ENCODE peak calls at places on chromosomes 11 and 22, in eight cellular contexts. One of them, this sample, is unnamed.

GRCh38 chr11:1548221-1549070 is 23.6 kb downstream of the DUSP8 start:
- DNase-seq in ELR: peak; percentile 28
- DNase-seq in activated CD8-positive, alpha-beta memory T cell treated with anti-CD3 and anti-CD28 coated beads for 24 hours: no peak
- DNase-seq in cerebellar cortex: peak; percentile 75
- DNase-seq in neural progenitor cell: peak; percentile 56
- DNase-seq in CD14-positive monocyte: no peak
- DNase-seq in immature natural killer cell: no peak
- DNase-seq in activated T-cell treated with anti-CD3 and anti-CD28 coated beads for 24 hours: no peak
- DNase-seq in this sample: peak; percentile 51

GRCh38 chr11:11155962-11156815 is 196.9 kb downstream of the CSNK2A3 start:
- DNase-seq in activated T-cell treated with anti-CD3 and anti-CD28 coated beads for 24 hours: peak; percentile 36
- DNase-seq in neural progenitor cell: peak; percentile 56
- DNase-seq in CD14-positive monocyte: no peak
- DNase-seq in activated CD8-positive, alpha-beta memory T cell treated with anti-CD3 and anti-CD28 coated beads for 24 hours: peak; percentile 67
- DNase-seq in immature natural killer cell: no peak
- DNase-seq in cerebellar cortex: peak; percentile 14
- DNase-seq in ELR: peak; percentile 9
- DNase-seq in this sample: no peak

GRCh38 chr11:21615871-21616270 is 577.0 kb upstream of the ANO5 start:
- DNase-seq in cerebellar cortex: no peak
- DNase-seq in ELR: no peak
- DNase-seq in CD14-positive monocyte: no peak
- DNase-seq in activated CD8-positive, alpha-beta memory T cell treated with anti-CD3 and anti-CD28 coated beads for 24 hours: no peak
- DNase-seq in immature natural killer cell: no peak
- DNase-seq in activated T-cell treated with anti-CD3 and anti-CD28 coated beads for 24 hours: no peak
- DNase-seq in neural progenitor cell: no peak
- DNase-seq in this sample: no peak

GRCh38 chr11:122754553-122755322 is 83.6 kb upstream of the CRTAM start:
- DNase-seq in CD14-positive monocyte: peak; percentile 48
- DNase-seq in activated T-cell treated with anti-CD3 and anti-CD28 coated beads for 24 hours: no peak
- DNase-seq in neural progenitor cell: peak; percentile 54
- DNase-seq in cerebellar cortex: no peak
- DNase-seq in ELR: peak; percentile 50
- DNase-seq in immature natural killer cell: peak; percentile 34
- DNase-seq in activated CD8-positive, alpha-beta memory T cell treated with anti-CD3 and anti-CD28 coated beads for 24 hours: peak; percentile 69
- DNase-seq in this sample: no peak

GRCh38 chr22:23527971-23528740 is 51.9 kb downstream of the IGLL1 start:
- DNase-seq in neural progenitor cell: no peak
- DNase-seq in CD14-positive monocyte: no peak
- DNase-seq in activated CD8-positive, alpha-beta memory T cell treated with anti-CD3 and anti-CD28 coated beads for 24 hours: no peak
- DNase-seq in immature natural killer cell: no peak
- DNase-seq in activated T-cell treated with anti-CD3 and anti-CD28 coated beads for 24 hours: no peak
- DNase-seq in ELR: no peak
- DNase-seq in cerebellar cortex: no peak
- DNase-seq in this sample: no peak

GRCh38 chr11:124793466-124794278 is 6.5 kb downstream of the MSANTD2 start:
- DNase-seq in activated CD8-positive, alpha-beta memory T cell treated with anti-CD3 and anti-CD28 coated beads for 24 hours: no peak
- DNase-seq in ELR: peak; percentile 75
- DNase-seq in cerebellar cortex: peak; percentile 49
- DNase-seq in activated T-cell treated with anti-CD3 and anti-CD28 coated beads for 24 hours: peak; percentile 7
- DNase-seq in neural progenitor cell: peak; percentile 74
- DNase-seq in immature natural killer cell: peak; percentile 37
- DNase-seq in CD14-positive monocyte: no peak
- DNase-seq in this sample: peak; percentile 74

GRCh38 chr22:20117656-20118571 is 888 bp upstream of the TRMT2A start:
- DNase-seq in neural progenitor cell: peak; percentile 51
- DNase-seq in immature natural killer cell: peak; percentile 56
- DNase-seq in activated T-cell treated with anti-CD3 and anti-CD28 coated beads for 24 hours: peak; percentile 74
- DNase-seq in CD14-positive monocyte: no peak
- DNase-seq in activated CD8-positive, alpha-beta memory T cell treated with anti-CD3 and anti-CD28 coated beads for 24 hours: peak; percentile 90
- DNase-seq in ELR: peak; percentile 47
- DNase-seq in cerebellar cortex: no peak
- DNase-seq in this sample: peak; percentile 67

GRCh38 chr11:133408936-133409335 is 123.4 kb downstream of the OPCML start:
- DNase-seq in activated CD8-positive, alpha-beta memory T cell treated with anti-CD3 and anti-CD28 coated beads for 24 hours: no peak
- DNase-seq in cerebellar cortex: no peak
- DNase-seq in neural progenitor cell: no peak
- DNase-seq in ELR: no peak
- DNase-seq in activated T-cell treated with anti-CD3 and anti-CD28 coated beads for 24 hours: no peak
- DNase-seq in CD14-positive monocyte: no peak
- DNase-seq in immature natural killer cell: no peak
- DNase-seq in this sample: no peak

GRCh38 chr11:118715837-118716260 is 36.4 kb upstream of the TREH start:
- DNase-seq in CD14-positive monocyte: no peak
- DNase-seq in neural progenitor cell: peak; percentile 38
- DNase-seq in cerebellar cortex: no peak
- DNase-seq in immature natural killer cell: no peak
- DNase-seq in activated CD8-positive, alpha-beta memory T cell treated with anti-CD3 and anti-CD28 coated beads for 24 hours: no peak
- DNase-seq in ELR: no peak
- DNase-seq in activated T-cell treated with anti-CD3 and anti-CD28 coated beads for 24 hours: no peak
- DNase-seq in this sample: no peak

GRCh38 chr11:93704237-93704636 is 37.1 kb downstream of the TAF1D start:
- DNase-seq in immature natural killer cell: no peak
- DNase-seq in ELR: peak; percentile 27
- DNase-seq in CD14-positive monocyte: no peak
- DNase-seq in cerebellar cortex: no peak
- DNase-seq in activated CD8-positive, alpha-beta memory T cell treated with anti-CD3 and anti-CD28 coated beads for 24 hours: no peak
- DNase-seq in neural progenitor cell: no peak
- DNase-seq in activated T-cell treated with anti-CD3 and anti-CD28 coated beads for 24 hours: no peak
- DNase-seq in this sample: no peak

GRCh38 chr11:99687320-99687719 is 666.6 kb downstream of the CNTN5 start:
- DNase-seq in activated T-cell treated with anti-CD3 and anti-CD28 coated beads for 24 hours: no peak
- DNase-seq in cerebellar cortex: no peak
- DNase-seq in neural progenitor cell: no peak
- DNase-seq in ELR: peak; percentile 36
- DNase-seq in immature natural killer cell: no peak
- DNase-seq in CD14-positive monocyte: no peak
- DNase-seq in activated CD8-positive, alpha-beta memory T cell treated with anti-CD3 and anti-CD28 coated beads for 24 hours: no peak
- DNase-seq in this sample: no peak

GRCh38 chr22:26213826-26214225 is 44.6 kb downstream of the SEZ6L start:
- DNase-seq in activated CD8-positive, alpha-beta memory T cell treated with anti-CD3 and anti-CD28 coated beads for 24 hours: no peak
- DNase-seq in ELR: no peak
- DNase-seq in activated T-cell treated with anti-CD3 and anti-CD28 coated beads for 24 hours: no peak
- DNase-seq in cerebellar cortex: no peak
- DNase-seq in immature natural killer cell: no peak
- DNase-seq in CD14-positive monocyte: no peak
- DNase-seq in neural progenitor cell: no peak
- DNase-seq in this sample: no peak

GRCh38 chr11:71442123-71442522 is 6.1 kb downstream of the DHCR7 start:
- DNase-seq in cerebellar cortex: no peak
- DNase-seq in activated T-cell treated with anti-CD3 and anti-CD28 coated beads for 24 hours: no peak
- DNase-seq in CD14-positive monocyte: peak; percentile 18
- DNase-seq in activated CD8-positive, alpha-beta memory T cell treated with anti-CD3 and anti-CD28 coated beads for 24 hours: no peak
- DNase-seq in neural progenitor cell: no peak
- DNase-seq in ELR: no peak
- DNase-seq in immature natural killer cell: no peak
- DNase-seq in this sample: no peak

GRCh38 chr11:28058333-28058732 is 49.6 kb downstream of the KIF18A start:
- DNase-seq in neural progenitor cell: peak; percentile 1
- DNase-seq in cerebellar cortex: no peak
- DNase-seq in activated CD8-positive, alpha-beta memory T cell treated with anti-CD3 and anti-CD28 coated beads for 24 hours: no peak
- DNase-seq in immature natural killer cell: no peak
- DNase-seq in activated T-cell treated with anti-CD3 and anti-CD28 coated beads for 24 hours: no peak
- DNase-seq in CD14-positive monocyte: no peak
- DNase-seq in ELR: no peak
- DNase-seq in this sample: no peak

GRCh38 chr11:113189909-113190667 is 124.3 kb upstream of the TTC12 start:
- DNase-seq in CD14-positive monocyte: peak; percentile 72
- DNase-seq in activated CD8-positive, alpha-beta memory T cell treated with anti-CD3 and anti-CD28 coated beads for 24 hours: no peak
- DNase-seq in ELR: peak; percentile 97
- DNase-seq in activated T-cell treated with anti-CD3 and anti-CD28 coated beads for 24 hours: no peak
- DNase-seq in neural progenitor cell: no peak
- DNase-seq in immature natural killer cell: no peak
- DNase-seq in cerebellar cortex: no peak
- DNase-seq in this sample: peak; percentile 3

GRCh38 chr22:20130739-20131592 is 638 bp upstream of the ZDHHC8 start:
- DNase-seq in CD14-positive monocyte: no peak
- DNase-seq in cerebellar cortex: peak; percentile 84
- DNase-seq in immature natural killer cell: peak; percentile 77
- DNase-seq in neural progenitor cell: peak; percentile 86
- DNase-seq in activated T-cell treated with anti-CD3 and anti-CD28 coated beads for 24 hours: peak; percentile 81
- DNase-seq in ELR: peak; percentile 84
- DNase-seq in activated CD8-positive, alpha-beta memory T cell treated with anti-CD3 and anti-CD28 coated beads for 24 hours: peak; percentile 91
- DNase-seq in this sample: peak; percentile 68

GRCh38 chr11:69686452-69686851 is 11.3 kb upstream of the LTO1 start:
- DNase-seq in neural progenitor cell: no peak
- DNase-seq in activated T-cell treated with anti-CD3 and anti-CD28 coated beads for 24 hours: no peak
- DNase-seq in immature natural killer cell: no peak
- DNase-seq in activated CD8-positive, alpha-beta memory T cell treated with anti-CD3 and anti-CD28 coated beads for 24 hours: no peak
- DNase-seq in ELR: no peak
- DNase-seq in cerebellar cortex: no peak
- DNase-seq in CD14-positive monocyte: no peak
- DNase-seq in this sample: no peak

GRCh38 chr11:69599502-69599901 is 41.5 kb upstream of the CCND1 start:
- DNase-seq in immature natural killer cell: no peak
- DNase-seq in ELR: no peak
- DNase-seq in CD14-positive monocyte: no peak
- DNase-seq in neural progenitor cell: peak; percentile 58
- DNase-seq in activated CD8-positive, alpha-beta memory T cell treated with anti-CD3 and anti-CD28 coated beads for 24 hours: no peak
- DNase-seq in cerebellar cortex: no peak
- DNase-seq in activated T-cell treated with anti-CD3 and anti-CD28 coated beads for 24 hours: no peak
- DNase-seq in this sample: no peak

GRCh38 chr22:39721456-39722325 is 151.1 kb downstream of the CACNA1I start:
- DNase-seq in neural progenitor cell: no peak
- DNase-seq in CD14-positive monocyte: no peak
- DNase-seq in ELR: no peak
- DNase-seq in cerebellar cortex: no peak
- DNase-seq in activated CD8-positive, alpha-beta memory T cell treated with anti-CD3 and anti-CD28 coated beads for 24 hours: no peak
- DNase-seq in immature natural killer cell: no peak
- DNase-seq in activated T-cell treated with anti-CD3 and anti-CD28 coated beads for 24 hours: no peak
- DNase-seq in this sample: no peak

GRCh38 chr11:117882539-117882938 is 6.1 kb upstream of the FXYD6 start:
- DNase-seq in activated CD8-positive, alpha-beta memory T cell treated with anti-CD3 and anti-CD28 coated beads for 24 hours: peak; percentile 41
- DNase-seq in neural progenitor cell: no peak
- DNase-seq in immature natural killer cell: no peak
- DNase-seq in cerebellar cortex: peak; percentile 95
- DNase-seq in activated T-cell treated with anti-CD3 and anti-CD28 coated beads for 24 hours: no peak
- DNase-seq in ELR: no peak
- DNase-seq in CD14-positive monocyte: no peak
- DNase-seq in this sample: no peak

GRCh38 chr11:109527496-109527895 is 105.5 kb downstream of the C11orf87 start:
- DNase-seq in CD14-positive monocyte: no peak
- DNase-seq in ELR: peak; percentile 10
- DNase-seq in immature natural killer cell: no peak
- DNase-seq in cerebellar cortex: no peak
- DNase-seq in activated CD8-positive, alpha-beta memory T cell treated with anti-CD3 and anti-CD28 coated beads for 24 hours: no peak
- DNase-seq in neural progenitor cell: no peak
- DNase-seq in activated T-cell treated with anti-CD3 and anti-CD28 coated beads for 24 hours: no peak
- DNase-seq in this sample: no peak

GRCh38 chr11:116917632-116918031 is 80.2 kb upstream of the APOA1 start:
- DNase-seq in neural progenitor cell: no peak
- DNase-seq in activated T-cell treated with anti-CD3 and anti-CD28 coated beads for 24 hours: no peak
- DNase-seq in CD14-positive monocyte: no peak
- DNase-seq in cerebellar cortex: no peak
- DNase-seq in immature natural killer cell: no peak
- DNase-seq in ELR: no peak
- DNase-seq in activated CD8-positive, alpha-beta memory T cell treated with anti-CD3 and anti-CD28 coated beads for 24 hours: no peak
- DNase-seq in this sample: no peak

GRCh38 chr11:118214210-118214914 is 10.4 kb downstream of the JAML start:
- DNase-seq in neural progenitor cell: no peak
- DNase-seq in ELR: no peak
- DNase-seq in activated CD8-positive, alpha-beta memory T cell treated with anti-CD3 and anti-CD28 coated beads for 24 hours: peak; percentile 68
- DNase-seq in activated T-cell treated with anti-CD3 and anti-CD28 coated beads for 24 hours: no peak
- DNase-seq in CD14-positive monocyte: peak; percentile 75
- DNase-seq in immature natural killer cell: no peak
- DNase-seq in cerebellar cortex: no peak
- DNase-seq in this sample: no peak

GRCh38 chr22:49413551-49413950 is 414.1 kb downstream of the BRD1 start:
- DNase-seq in activated CD8-positive, alpha-beta memory T cell treated with anti-CD3 and anti-CD28 coated beads for 24 hours: no peak
- DNase-seq in ELR: no peak
- DNase-seq in cerebellar cortex: peak; percentile 7
- DNase-seq in activated T-cell treated with anti-CD3 and anti-CD28 coated beads for 24 hours: no peak
- DNase-seq in CD14-positive monocyte: no peak
- DNase-seq in immature natural killer cell: no peak
- DNase-seq in neural progenitor cell: peak; percentile 30
- DNase-seq in this sample: no peak

GRCh38 chr11:124672531-124673215 is 866 bp downstream of the SIAE start:
- DNase-seq in activated CD8-positive, alpha-beta memory T cell treated with anti-CD3 and anti-CD28 coated beads for 24 hours: no peak
- DNase-seq in ELR: no peak
- DNase-seq in neural progenitor cell: no peak
- DNase-seq in CD14-positive monocyte: no peak
- DNase-seq in cerebellar cortex: peak; percentile 27
- DNase-seq in activated T-cell treated with anti-CD3 and anti-CD28 coated beads for 24 hours: no peak
- DNase-seq in immature natural killer cell: no peak
- DNase-seq in this sample: peak; percentile 16

GRCh38 chr11:2097356-2097997 is 41.7 kb downstream of the IGF2 start:
- DNase-seq in ELR: peak; percentile 81
- DNase-seq in CD14-positive monocyte: no peak
- DNase-seq in neural progenitor cell: peak; percentile 92
- DNase-seq in activated CD8-positive, alpha-beta memory T cell treated with anti-CD3 and anti-CD28 coated beads for 24 hours: no peak
- DNase-seq in cerebellar cortex: no peak
- DNase-seq in immature natural killer cell: no peak
- DNase-seq in activated T-cell treated with anti-CD3 and anti-CD28 coated beads for 24 hours: no peak
- DNase-seq in this sample: no peak

GRCh38 chr11:69752890-69753289 is 22.3 kb downstream of the FGF4 start:
- DNase-seq in immature natural killer cell: no peak
- DNase-seq in neural progenitor cell: no peak
- DNase-seq in cerebellar cortex: no peak
- DNase-seq in activated T-cell treated with anti-CD3 and anti-CD28 coated beads for 24 hours: no peak
- DNase-seq in activated CD8-positive, alpha-beta memory T cell treated with anti-CD3 and anti-CD28 coated beads for 24 hours: no peak
- DNase-seq in CD14-positive monocyte: no peak
- DNase-seq in ELR: no peak
- DNase-seq in this sample: no peak

This sample was measured in RKO.